ENCODE peak calls at places on chromosomes 2 and 18, in four cellular contexts. O is mesenchymal stem cell; G is hepatocyte; K is CD8-positive, alpha-beta T cell. D is an unnamed sample.

GRCh38 chr18:54776282-54776977 is 51.8 kb upstream of the RAB27B start:
- DNase-seq in O (peak), G (peak), K (no peak), D (no peak)

GRCh38 chr2:25620077-25620476 is 53.3 kb downstream of the DTNB start:
- DNase-seq in O (no peak), G (no peak), K (no peak), D (no peak)

GRCh38 chr2:126804347-126804746 is 94.3 kb upstream of the TEX51 start:
- DNase-seq in O (no peak), G (no peak), K (no peak), D (no peak)

GRCh38 chr2:24075259-24075658 is 867 bp downstream of the SF3B6 start:
- DNase-seq in O (no peak), G (no peak), K (no peak), D (no peak)

GRCh38 chr2:27067385-27067784 is 4.1 kb downstream of the OST4 start:
- DNase-seq in O (no peak), G (no peak), K (no peak), D (no peak)

GRCh38 chr18:47926101-47926850 is 4.2 kb downstream of the SMAD2 start:
- DNase-seq in O (no peak), G (no peak), K (no peak), D (no peak)

GRCh38 chr18:21604711-21605110 is 4.2 kb upstream of the ESCO1 start:
- DNase-seq in O (peak), G (no peak), K (no peak), D (no peak)

GRCh38 chr2:102927854-102928267 is 166.0 kb downstream of the TMEM182 start:
- DNase-seq in O (no peak), G (no peak), K (no peak), D (no peak)

GRCh38 chr2:240452471-240453256 is 17.2 kb downstream of the GPC1 start:
- DNase-seq in O (peak), G (peak), K (no peak), D (no peak)

GRCh38 chr2:212987492-212987891 is 163.9 kb downstream of the IKZF2 start:
- DNase-seq in O (no peak), G (no peak), K (no peak), D (no peak)

GRCh38 chr2:190553254-190553653 is 18.7 kb upstream of the NEMP2 start:
- DNase-seq in O (no peak), G (no peak), K (no peak), D (no peak)

GRCh38 chr18:66646622-66647021 is 42.7 kb upstream of the CDH19 start:
- DNase-seq in O (peak), G (no peak), K (no peak), D (no peak)

GRCh38 chr2:219445220-219445631 is 10.6 kb downstream of the SPEG start:
- DNase-seq in O (no peak), G (no peak), K (no peak), D (no peak)

GRCh38 chr2:219443697-219444023 is 9.0 kb downstream of the SPEG start:
- DNase-seq in O (no peak), G (no peak), K (no peak), D (no peak)

GRCh38 chr2:219446101-219446504 is 11.5 kb downstream of the SPEG start:
- DNase-seq in O (peak), G (peak), K (no peak), D (no peak)

GRCh38 chr2:219443016-219443696 is 8.5 kb downstream of the SPEG start:
- DNase-seq in O (no peak), G (no peak), K (no peak), D (no peak)

GRCh38 chr2:219444566-219445091 is 10.0 kb downstream of the SPEG start:
- DNase-seq in O (no peak), G (no peak), K (no peak), D (no peak)
- H3K4me3 ChIP-seq in O (no peak), G (no peak), K (no peak), D (no peak)

GRCh38 chr2:175576270-175576669 is 394.8 kb upstream of the ATP5MC3 start:
- DNase-seq in O (no peak), G (no peak), K (no peak), D (no peak)
- H3K27ac ChIP-seq in O (no peak), G (no peak), K (no peak), D (no peak)

GRCh38 chr2:21890041-21890440 is 766.3 kb downstream of the TDRD15 start:
- DNase-seq in O (no peak), G (no peak), K (no peak), D (no peak)

GRCh38 chr2:21892140-21892539 is 768.4 kb downstream of the TDRD15 start:
- DNase-seq in O (no peak), G (no peak), K (no peak), D (no peak)

GRCh38 chr2:21891191-21891590 is 767.4 kb downstream of the TDRD15 start:
- DNase-seq in O (no peak), G (no peak), K (no peak), D (no peak)

DNA sequence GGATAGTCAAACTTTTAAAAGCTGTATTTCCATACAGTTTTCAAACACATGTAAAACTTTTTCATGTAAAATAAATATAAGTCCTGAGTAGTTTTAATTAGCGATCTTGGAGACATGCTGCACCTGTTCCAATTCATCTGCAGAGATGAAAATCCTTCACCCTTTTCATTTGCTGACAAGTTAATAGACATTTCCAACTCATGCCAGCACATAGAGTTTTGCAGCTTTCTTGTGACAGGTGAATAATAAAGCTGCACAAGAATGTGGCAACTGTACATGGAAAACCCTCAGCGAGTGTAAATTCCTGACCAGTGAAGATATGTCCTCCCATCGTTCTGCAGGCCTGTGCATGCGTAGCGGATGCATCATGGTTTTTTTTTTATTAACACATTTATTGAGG is 771.4 kb downstream of the TDRD15 start:
- DNase-seq in O (no peak), G (no peak), K (no peak), D (no peak)
- H3K4me3 ChIP-seq in O (no peak), G (no peak), K (no peak), D (no peak)

GRCh38 chr2:209613941-209614340 is 157.7 kb upstream of the UNC80 start:
- DNase-seq in O (no peak), G (no peak), K (no peak), D (no peak)
- H3K27ac ChIP-seq in O (no peak), G (no peak), K (no peak), D (no peak)

DNA sequence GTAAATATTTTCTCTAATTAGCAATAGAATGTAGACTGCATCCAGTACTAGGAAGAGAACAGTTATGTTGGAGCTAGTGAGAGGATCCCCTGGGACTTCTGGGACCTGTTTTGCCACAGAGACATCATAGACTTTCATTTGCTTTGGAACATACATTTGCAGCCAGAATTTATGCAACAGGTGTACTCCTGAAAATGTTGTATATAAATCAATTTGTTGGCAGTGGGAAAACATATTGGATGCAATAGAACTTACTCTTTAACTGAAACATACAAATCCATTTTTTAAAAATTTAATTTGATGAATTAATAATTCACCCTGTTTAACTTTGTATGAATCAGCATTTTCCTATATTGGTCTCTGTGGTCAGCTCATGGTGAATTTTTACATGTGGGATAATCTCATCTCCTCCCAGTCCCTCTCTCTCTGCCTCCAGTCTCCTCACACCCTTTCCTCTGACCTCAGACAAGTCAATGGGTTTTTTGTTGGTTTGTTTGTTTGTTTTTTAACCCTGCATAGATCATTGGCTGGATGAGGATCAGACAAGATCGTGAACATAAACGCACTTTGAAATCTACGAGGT is 263.0 kb downstream of the LPIN1 start:
- DNase-seq in O (no peak), G (no peak), K (no peak), D (no peak)
- H3K4me3 ChIP-seq in O (no peak), G (no peak), K (no peak), D (no peak)

DNA sequence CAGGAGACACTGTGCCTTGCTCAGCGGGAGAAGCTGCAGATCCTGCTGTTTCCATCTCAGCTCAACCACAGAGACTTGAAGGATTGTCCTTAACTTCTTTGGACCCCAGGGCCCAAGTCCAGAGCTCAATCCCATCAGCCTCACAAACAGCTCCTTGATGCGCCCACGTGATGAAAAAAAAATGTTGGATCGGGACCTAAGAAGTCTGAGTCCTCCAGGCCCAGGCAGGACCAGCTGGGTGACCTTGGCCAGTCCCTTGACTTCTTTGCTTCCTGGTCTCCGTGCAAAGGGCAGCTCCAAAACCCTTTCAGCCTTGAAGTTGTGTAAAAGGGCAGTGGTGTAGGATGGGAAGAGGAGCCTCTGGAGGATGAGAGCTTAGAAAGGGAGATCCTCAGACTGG is 175.5 kb downstream of the ZFP36L2 start:
- DNase-seq in O (no peak), G (no peak), K (no peak), D (no peak)
- H3K27ac ChIP-seq in O (no peak), G (peak), K (no peak), D (no peak)

GRCh38 chr2:230989731-230990130 is 6.2 kb upstream of the SPATA3 start:
- DNase-seq in O (no peak), G (no peak), K (no peak), D (no peak)

GRCh38 chr2:230985519-230986231 is 10.2 kb upstream of the SPATA3 start:
- DNase-seq in O (no peak), G (no peak), K (no peak), D (no peak)

GRCh38 chr2:230986520-230987136 is 9.3 kb upstream of the SPATA3 start:
- DNase-seq in O (no peak), G (no peak), K (no peak), D (no peak)

GRCh38 chr2:230990131-230990898 is 5.6 kb upstream of the SPATA3 start:
- DNase-seq in O (no peak), G (no peak), K (no peak), D (no peak)

DNA sequence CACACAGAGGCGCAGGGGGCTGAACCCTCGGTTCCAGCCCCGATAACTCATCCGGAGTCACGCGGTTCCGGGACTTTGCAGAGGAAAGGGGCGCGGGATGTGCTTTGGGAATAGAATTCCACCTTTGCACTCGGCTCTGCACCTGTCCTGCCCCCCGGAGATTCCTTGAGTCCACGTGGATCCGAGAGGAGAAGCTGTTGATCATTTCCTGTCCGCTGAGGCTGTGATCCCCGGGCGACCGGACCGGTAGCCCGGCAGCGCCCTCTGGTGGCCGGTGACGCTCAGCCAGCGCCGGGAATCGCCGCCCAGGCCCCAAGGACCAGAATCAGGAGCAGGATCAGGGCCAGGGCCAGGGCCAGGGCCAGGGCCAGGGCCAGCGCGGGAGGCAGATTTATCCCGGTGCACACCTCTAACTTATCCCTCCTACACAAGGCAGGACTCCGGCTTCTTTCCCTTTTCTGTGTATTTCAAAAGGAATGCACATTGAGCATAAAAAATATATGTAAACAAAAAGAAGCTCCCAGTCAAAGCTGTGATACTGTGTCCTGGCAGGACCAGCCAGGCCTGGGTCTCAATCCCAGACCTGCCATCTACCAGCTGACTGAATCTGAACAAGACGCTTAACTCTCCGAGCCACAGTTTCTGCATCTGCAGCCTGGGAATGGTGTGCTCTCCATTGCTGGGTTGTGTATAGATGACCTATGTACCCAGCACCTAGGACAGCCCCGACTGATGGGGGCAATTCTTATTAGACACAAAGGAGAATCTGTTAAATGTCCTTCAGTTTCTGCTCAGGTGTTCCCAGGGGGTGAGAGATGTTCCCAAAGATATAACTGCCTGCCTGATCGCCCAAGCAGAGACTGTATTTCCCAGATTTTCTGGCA is 8.5 kb upstream of the SPATA3 start:
- DNase-seq in O (peak), G (peak), K (peak), D (peak)
- H3K4me3 ChIP-seq in O (no peak), G (no peak), K (peak), D (no peak)

GRCh38 chr2:187554704-187555082 is 458 bp upstream of the TFPI start:
- DNase-seq in O (no peak), G (no peak), K (no peak), D (no peak)

GRCh38 chr2:187550797-187551306 is 3.4 kb downstream of the TFPI start:
- DNase-seq in O (no peak), G (no peak), K (no peak), D (no peak)

GRCh38 chr2:187553908-187554703 is at the start of gene TFPI:
- DNase-seq in O (peak), G (peak), K (no peak), D (no peak)

GRCh38 chr2:187552381-187552780 is 1.9 kb downstream of the TFPI start:
- DNase-seq in O (no peak), G (no peak), K (no peak), D (no peak)

GRCh38 chr2:187552959-187553681 is 1.1 kb downstream of the TFPI start:
- DNase-seq in O (peak), G (peak), K (no peak), D (no peak)
- H3K27ac ChIP-seq in O (no peak), G (peak), K (no peak), D (no peak)

GRCh38 chr2:121007490-121007853 is 271.8 kb downstream of the GLI2 start:
- DNase-seq in O (no peak), G (no peak), K (no peak), D (no peak)
- H3K4me3 ChIP-seq in O (no peak), G (no peak), K (no peak), D (no peak)

GRCh38 chr18:50663626-50664441 is 103.9 kb downstream of the MAPK4 start:
- DNase-seq in O (no peak), G (no peak), K (no peak), D (no peak)

GRCh38 chr18:50665015-50665414 is 105.1 kb downstream of the MAPK4 start:
- DNase-seq in O (no peak), G (no peak), K (no peak), D (no peak)

GRCh38 chr18:50662775-50663383 is 103.0 kb downstream of the MAPK4 start:
- DNase-seq in O (no peak), G (no peak), K (no peak), D (no peak)

GRCh38 chr18:50665519-50665918 is 105.6 kb downstream of the MAPK4 start:
- DNase-seq in O (no peak), G (no peak), K (no peak), D (no peak)

DNA sequence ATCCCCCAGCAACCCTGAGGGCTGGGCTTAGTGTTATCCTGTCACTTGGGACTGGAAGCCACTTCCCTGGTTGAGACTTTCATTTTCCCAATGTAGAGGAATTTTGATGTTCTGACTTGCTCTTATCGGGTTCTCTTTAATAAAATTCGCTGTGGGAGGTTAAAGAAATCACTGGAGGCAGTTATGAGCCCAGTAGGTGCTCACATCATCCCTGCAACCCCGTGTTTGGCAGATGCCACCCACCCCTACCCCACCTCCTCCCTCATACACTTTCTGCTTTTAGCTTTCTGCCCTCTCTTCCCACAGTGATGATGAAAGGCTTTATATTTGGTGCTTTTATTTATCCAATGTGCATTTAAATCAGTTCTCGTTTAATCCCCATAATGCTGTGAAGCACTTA is 106.6 kb downstream of the MAPK4 start:
- DNase-seq in O (no peak), G (no peak), K (no peak), D (no peak)
- H3K27ac ChIP-seq in O (no peak), G (no peak), K (no peak), D (no peak)

D was measured in CD4-positive, alpha-beta memory T cell.